ENCODE peak calls at places on chromosome 19, in ten cellular contexts. V is tibial artery, U is fibroblast of lung, F is ovary, W is stomach, M is heart left ventricle, P is PC-3, C is GM23248, Q is small intestine, N is GM23338. E is an unnamed sample.
A peak's percentile ranks its signal among the peaks of the same experiment; 100 is the strongest.

GRCh38 chr19:51793994-51794393 is 963 bp upstream of the FPR3 start:
- DNase-seq in N (no peak), Q (no peak), C (no peak), V (no peak), F (no peak), W (no peak), U (no peak), M (no peak), P (no peak), E (no peak)

GRCh38 chr19:17479325-17479791 is 9.0 kb downstream of the SLC27A1 start:
- DNase-seq in U (peak; percentile 73), P (no peak), W (no peak), C (peak; percentile 94), F (no peak), Q (no peak), V (no peak), M (no peak), N (no peak), E (no peak)

GRCh38 chr19:42928896-42929295 is 8.1 kb downstream of the PSG7 start:
- DNase-seq in P (no peak), N (no peak), C (no peak), F (no peak), Q (no peak), V (no peak), M (no peak), W (no peak), U (no peak), E (no peak)

GRCh38 chr19:35373492-35373891 is 2.6 kb downstream of the GPR42 start:
- DNase-seq in N (no peak), P (no peak), U (no peak), F (no peak), M (no peak), C (no peak), W (no peak), V (no peak), Q (no peak), E (no peak)

GRCh38 chr19:43848821-43849220 is 21.7 kb downstream of the ZNF283 start:
- DNase-seq in V (no peak), Q (no peak), P (no peak), C (no peak), W (no peak), U (no peak), N (no peak), M (no peak), F (no peak), E (no peak)

GRCh38 chr19:43901395-43902390 is 33.4 kb downstream of the ZNF45 start:
- DNase-seq in F (peak; percentile 86), N (peak; percentile 91), Q (peak; percentile 72), C (peak; percentile 93), W (peak; percentile 78), P (no peak), U (peak; percentile 89), M (peak; percentile 91), V (peak; percentile 57), E (peak; percentile 67)

GRCh38 chr19:13132471-13133166 is 14.6 kb downstream of the NACC1 start:
- DNase-seq in Q (no peak), U (peak; percentile 89), W (no peak), C (peak; percentile 96), P (peak; percentile 28), V (no peak), N (no peak), F (no peak), M (no peak), E (no peak)

GRCh38 chr19:13234518-13234917 is 84.3 kb downstream of the IER2 start:
- DNase-seq in W (peak; percentile 73), Q (peak; percentile 58), F (peak; percentile 23), V (peak; percentile 26), C (peak; percentile 65), N (peak; percentile 94), P (peak; percentile 71), U (peak; percentile 9), M (no peak), E (no peak)

GRCh38 chr19:32691952-32692726 is 518 bp downstream of the NUDT19 start:
- DNase-seq in U (peak; percentile 80), V (peak; percentile 51), P (peak; percentile 49), W (peak; percentile 70), N (peak; percentile 65), F (peak; percentile 37), C (peak; percentile 86), M (peak; percentile 79), Q (peak; percentile 58), E (no peak)

GRCh38 chr19:34364830-34365462 is at the start of gene GPI:
- DNase-seq in C (peak; percentile 83), V (peak; percentile 39), P (peak; percentile 42), N (peak; percentile 87), W (peak; percentile 69), Q (peak; percentile 73), M (peak; percentile 80), F (peak; percentile 39), U (peak; percentile 39), E (peak; percentile 47)

GRCh38 chr19:34367424-34367957 is 2.5 kb downstream of the GPI start:
- DNase-seq in Q (no peak), V (no peak), N (no peak), W (no peak), C (no peak), F (no peak), M (no peak), U (no peak), P (no peak), E (no peak)

GRCh38 chr19:34365463-34366401 is 736 bp downstream of the GPI start:
- DNase-seq in U (peak; percentile 41), W (peak; percentile 66), C (peak; percentile 72), N (peak; percentile 47), M (peak; percentile 71), F (peak; percentile 49), V (peak; percentile 28), Q (peak; percentile 59), P (peak; percentile 14), E (no peak)

GRCh38 chr19:34368338-34368737 is 3.3 kb downstream of the GPI start:
- DNase-seq in P (no peak), C (no peak), U (no peak), Q (no peak), F (no peak), N (no peak), W (no peak), M (no peak), V (no peak), E (no peak)

GRCh38 chr19:34366670-34367423 is 1.9 kb downstream of the GPI start:
- DNase-seq in V (no peak), F (no peak), M (no peak), N (no peak), W (no peak), U (peak; percentile 67), P (no peak), C (peak; percentile 73), Q (peak; percentile 61), E (no peak)
- H3K27ac ChIP-seq in V (no peak overlapping the region), F (no peak overlapping the region), M (no peak overlapping the region), N (no peak overlapping the region), W (peak overlapping the region; percentile 88), U (no peak overlapping the region), P (no peak overlapping the region), C (no peak overlapping the region), Q (peak overlapping the region; percentile 41), E (no peak overlapping the region)

DNA sequence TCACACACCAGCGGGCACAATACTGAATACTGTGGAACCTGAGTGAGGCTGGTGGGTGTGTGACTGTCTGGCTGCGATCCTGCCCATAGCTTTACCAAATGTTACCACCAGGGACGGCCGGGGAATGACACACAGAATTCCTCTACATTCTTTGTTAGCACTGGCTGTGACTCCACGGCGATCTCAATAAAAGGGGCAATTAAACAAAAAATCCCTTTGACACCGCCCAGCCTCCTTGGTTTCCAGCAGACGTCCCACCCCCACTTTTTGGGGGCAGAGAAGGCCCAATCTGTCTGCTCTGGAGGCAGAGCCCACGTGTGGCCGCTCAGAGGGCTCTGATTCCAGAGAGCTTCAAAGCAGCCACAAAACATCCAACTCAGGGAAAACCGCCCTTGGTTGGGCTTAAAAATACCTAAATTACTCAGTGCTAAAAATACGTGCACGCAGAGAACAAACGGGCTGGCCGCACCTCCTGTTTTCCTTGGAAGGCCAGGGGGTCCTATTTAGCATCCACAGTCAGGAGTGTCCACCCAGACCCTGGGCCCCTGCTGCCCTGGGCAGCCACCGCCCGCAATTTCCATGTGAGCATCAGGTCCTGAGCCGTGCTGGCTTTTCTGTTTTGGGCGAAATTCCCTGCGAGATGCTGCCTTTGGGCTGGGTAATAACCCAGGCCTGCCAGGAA is 47.8 kb downstream of the GADD45B start:
- DNase-seq in F (no peak), U (peak; percentile 90), W (no peak), C (peak; percentile 92), Q (no peak), N (peak; percentile 60), P (no peak), M (no peak), V (no peak), E (no peak)
- H3K27ac ChIP-seq in F (no peak overlapping the region), U (peak overlapping the region; percentile 31), W (no peak overlapping the region), C (peak overlapping the region; percentile 93), Q (no peak overlapping the region), N (peak overlapping the region; percentile 94), P (no peak overlapping the region), M (no peak overlapping the region), V (peak overlapping the region; percentile 66), E (peak overlapping the region; percentile 8)

GRCh38 chr19:1646931-1647663 is 5.3 kb downstream of the TCF3 start:
- DNase-seq in U (no peak), C (no peak), M (peak; percentile 2), V (no peak), N (no peak), Q (no peak), P (no peak), W (no peak), F (no peak), E (no peak)

GRCh38 chr19:1646149-1646930 is 6.1 kb downstream of the TCF3 start:
- DNase-seq in W (no peak), M (peak; percentile 10), N (no peak), P (no peak), F (no peak), U (no peak), V (no peak), Q (no peak), C (no peak), E (no peak)

GRCh38 chr19:1647664-1648155 is 4.7 kb downstream of the TCF3 start:
- DNase-seq in C (no peak), N (no peak), W (no peak), F (no peak), M (no peak), P (no peak), U (no peak), Q (no peak), V (no peak), E (no peak)

GRCh38 chr19:1644070-1644469 is 8.3 kb downstream of the TCF3 start:
- DNase-seq in W (no peak), M (no peak), P (no peak), F (no peak), Q (no peak), V (no peak), N (no peak), U (no peak), C (no peak), E (no peak)

GRCh38 chr19:1645299-1645698 is 7.1 kb downstream of the TCF3 start:
- DNase-seq in N (no peak), W (no peak), U (no peak), Q (no peak), M (peak; percentile 12), C (no peak), F (no peak), P (no peak), V (no peak), E (no peak)
- H3K27ac ChIP-seq in N (no peak overlapping the region), W (no peak overlapping the region), U (no peak overlapping the region), Q (no peak overlapping the region), M (no peak overlapping the region), C (no peak overlapping the region), F (no peak overlapping the region), P (no peak overlapping the region), V (no peak overlapping the region), E (no peak overlapping the region)

DNA sequence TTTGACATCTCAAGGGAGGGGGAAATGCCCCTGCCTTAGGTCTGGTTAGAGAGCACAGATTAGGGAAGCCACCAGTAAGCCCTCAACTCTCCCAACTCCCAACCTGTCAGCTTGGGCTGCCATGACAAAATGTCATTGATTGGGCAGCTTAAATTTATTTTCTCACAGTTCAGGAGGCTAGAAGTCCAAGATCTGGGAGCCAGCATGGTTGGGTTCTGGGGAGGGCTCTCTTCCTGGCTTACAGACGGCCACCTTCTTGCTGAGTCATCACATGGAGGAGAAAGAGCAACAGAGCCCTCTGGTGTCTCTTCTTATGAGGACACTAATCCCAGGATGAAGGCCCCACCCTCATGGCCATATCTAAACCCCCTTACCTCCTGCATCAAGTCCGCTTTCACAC is 24.2 kb downstream of the C19orf12 start:
- DNase-seq in N (peak; percentile 83), P (peak; percentile 69), C (peak; percentile 65), V (no peak), Q (peak; percentile 44), W (no peak), M (no peak), F (no peak), U (peak; percentile 34), E (no peak)
- H3K27ac ChIP-seq in N (no peak overlapping the region), P (no peak overlapping the region), C (no peak overlapping the region), V (no peak overlapping the region), Q (no peak overlapping the region), W (no peak overlapping the region), M (no peak overlapping the region), F (no peak overlapping the region), U (no peak overlapping the region), E (no peak overlapping the region)

E was measured in caudate nucleus.